ENCODE peak calls at places on chromosomes 3 and 15, in five cellular contexts. I is lung, W is fibroblast of pulmonary artery, F is foreskin fibroblast, S is AG09309. G is an unnamed sample.

GRCh38 chr3:169746924-169747323 is 17.9 kb downstream of the TERC start:
- DNase-seq in W (no peak), I (no peak), F (no peak), S (no peak), G (no peak)

GRCh38 chr3:62607287-62608029 is 234.1 kb upstream of the FEZF2 start:
- DNase-seq in W (peak; percentile 93), S (peak; percentile 59), F (peak; percentile 89), I (peak; percentile 90), G (peak; percentile 88)

GRCh38 chr3:80017369-80017768 is 249.6 kb upstream of the ROBO1 start:
- DNase-seq in W (no peak), S (no peak), I (no peak), F (no peak), G (no peak)

GRCh38 chr3:58988041-58988440 is 61.8 kb downstream of the CFAP20DC start:
- DNase-seq in W (no peak), F (no peak), I (no peak), S (no peak), G (no peak)

GRCh38 chr15:45095661-45096060 is 18.3 kb downstream of the DUOX2 start:
- DNase-seq in W (no peak), F (no peak), S (no peak), I (no peak), G (no peak)

GRCh38 chr3:155281892-155282291 is 11.6 kb downstream of the STRIT1 start:
- DNase-seq in I (no peak), F (peak; percentile 45), S (peak; percentile 23), W (peak; percentile 16), G (peak; percentile 63)

GRCh38 chr3:13548696-13549512 is at the start of gene FBLN2:
- DNase-seq in S (no peak), F (peak; percentile 75), W (peak; percentile 48), I (no peak), G (peak; percentile 66)

GRCh38 chr3:79012946-79013362 is 754.8 kb downstream of the ROBO1 start:
- DNase-seq in F (peak; percentile 43), W (no peak), S (no peak), I (no peak), G (no peak)

GRCh38 chr3:73868688-73869315 is 244.1 kb upstream of the PDZRN3 start:
- DNase-seq in S (peak; percentile 5), F (peak; percentile 71), I (no peak), W (peak; percentile 57), G (peak; percentile 40)

GRCh38 chr15:68262514-68263356 is 14.8 kb upstream of the FEM1B start:
- DNase-seq in S (no peak), I (no peak), W (no peak), F (no peak), G (no peak)

GRCh38 chr15:40366204-40367037 is 8.4 kb downstream of the DISP2 start:
- DNase-seq in S (no peak), W (no peak), F (no peak), I (no peak), G (no peak)

GRCh38 chr3:65886376-65886775 is 152.3 kb downstream of the MAGI1 start:
- DNase-seq in W (no peak), F (no peak), I (no peak), S (no peak), G (no peak)

GRCh38 chr3:182567666-182568065 is 225.6 kb upstream of the ATP11B start:
- DNase-seq in F (no peak), S (no peak), I (no peak), W (no peak), G (no peak)

GRCh38 chr3:151933224-151933858 is 59.9 kb downstream of the SUCNR1 start:
- DNase-seq in F (peak; percentile 55), W (no peak), I (no peak), S (no peak), G (peak; percentile 76)

GRCh38 chr15:99455796-99456160 is 110.0 kb upstream of the MEF2A start:
- DNase-seq in W (no peak), F (no peak), I (no peak), S (no peak), G (no peak)

GRCh38 chr15:27826902-27827321 is 272.2 kb downstream of the OCA2 start:
- DNase-seq in S (peak; percentile 10), I (no peak), F (peak; percentile 75), W (peak; percentile 30), G (peak; percentile 71)

GRCh38 chr15:73127302-73127936 is 75.2 kb downstream of the NEO1 start:
- DNase-seq in I (no peak), W (peak; percentile 46), S (no peak), F (peak; percentile 48), G (peak; percentile 24)

GRCh38 chr15:39919740-39920509 is at the start of gene GPR176:
- DNase-seq in F (peak; percentile 97), S (peak; percentile 69), I (peak; percentile 31), W (peak; percentile 86), G (peak; percentile 93)

GRCh38 chr15:52406601-52407000 is 111.0 kb upstream of the MYO5C start:
- DNase-seq in W (peak; percentile 8), I (no peak), F (no peak), S (no peak), G (peak; percentile 8)

GRCh38 chr15:42138968-42139386 is 17.5 kb downstream of the PLA2G4F start:
- DNase-seq in W (no peak), S (no peak), F (no peak), I (no peak), G (no peak)

GRCh38 chr3:52281980-52282801 is 3.7 kb upstream of the WDR82 start:
- DNase-seq in F (peak; percentile 77), I (no peak), S (no peak), W (no peak), G (peak; percentile 23)

GRCh38 chr3:30648670-30649357 is 42.4 kb downstream of the TGFBR2 start:
- DNase-seq in S (no peak), F (no peak), I (no peak), W (no peak), G (no peak)

GRCh38 chr3:21830541-21830940 is 79.5 kb upstream of the ZNF385D start:
- DNase-seq in S (no peak), W (no peak), F (no peak), I (no peak), G (no peak)

DNA sequence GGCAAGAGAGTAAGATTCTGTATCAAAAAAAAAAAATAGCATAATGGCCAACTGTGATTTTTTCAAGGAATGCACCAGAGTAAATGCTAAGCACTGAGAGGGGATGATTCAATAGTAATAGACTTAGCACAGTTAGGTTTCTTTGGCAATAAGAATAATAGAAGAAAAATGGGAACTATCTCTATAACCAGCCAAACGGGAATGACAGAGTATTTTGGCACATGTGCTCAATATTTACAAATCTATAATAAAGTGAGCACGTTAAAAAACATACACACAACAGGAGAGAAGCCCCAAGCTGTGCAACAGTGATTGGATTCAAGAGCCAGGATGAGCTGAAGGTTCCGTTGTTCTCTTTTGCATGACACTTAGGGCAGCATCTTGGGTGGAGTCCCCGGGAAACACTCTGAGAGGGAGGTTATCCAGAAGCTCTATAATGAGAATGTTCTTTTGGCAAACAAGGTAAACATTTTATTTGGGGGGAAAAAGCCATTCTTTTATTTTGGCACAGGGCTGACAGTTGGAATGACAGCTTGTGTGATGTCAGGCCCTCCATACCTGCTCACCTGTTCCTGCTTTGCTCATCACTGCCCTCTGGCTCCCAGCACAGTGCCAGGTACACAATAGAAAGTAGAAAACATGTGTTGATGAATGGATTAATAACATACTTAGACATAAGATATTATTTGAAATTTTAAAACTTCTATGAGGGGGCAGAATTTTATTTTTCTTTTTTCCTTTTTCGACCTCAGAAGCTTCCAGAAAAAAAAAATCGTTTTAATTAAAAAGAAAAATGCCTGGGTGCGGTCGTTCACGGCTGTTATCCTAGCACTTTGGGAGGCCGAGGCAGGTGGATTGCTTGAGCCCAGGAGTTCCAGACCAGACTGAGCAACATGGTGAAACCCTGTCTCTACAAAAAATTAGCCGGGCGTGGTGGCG is 44.0 kb upstream of the MUC4 start:
- DNase-seq in F (no peak), W (no peak), S (no peak), I (no peak), G (no peak)
- TF ChIP-seq CTCF in F (no peak), W (no peak), S (no peak), I (no peak), G (no peak)

DNA sequence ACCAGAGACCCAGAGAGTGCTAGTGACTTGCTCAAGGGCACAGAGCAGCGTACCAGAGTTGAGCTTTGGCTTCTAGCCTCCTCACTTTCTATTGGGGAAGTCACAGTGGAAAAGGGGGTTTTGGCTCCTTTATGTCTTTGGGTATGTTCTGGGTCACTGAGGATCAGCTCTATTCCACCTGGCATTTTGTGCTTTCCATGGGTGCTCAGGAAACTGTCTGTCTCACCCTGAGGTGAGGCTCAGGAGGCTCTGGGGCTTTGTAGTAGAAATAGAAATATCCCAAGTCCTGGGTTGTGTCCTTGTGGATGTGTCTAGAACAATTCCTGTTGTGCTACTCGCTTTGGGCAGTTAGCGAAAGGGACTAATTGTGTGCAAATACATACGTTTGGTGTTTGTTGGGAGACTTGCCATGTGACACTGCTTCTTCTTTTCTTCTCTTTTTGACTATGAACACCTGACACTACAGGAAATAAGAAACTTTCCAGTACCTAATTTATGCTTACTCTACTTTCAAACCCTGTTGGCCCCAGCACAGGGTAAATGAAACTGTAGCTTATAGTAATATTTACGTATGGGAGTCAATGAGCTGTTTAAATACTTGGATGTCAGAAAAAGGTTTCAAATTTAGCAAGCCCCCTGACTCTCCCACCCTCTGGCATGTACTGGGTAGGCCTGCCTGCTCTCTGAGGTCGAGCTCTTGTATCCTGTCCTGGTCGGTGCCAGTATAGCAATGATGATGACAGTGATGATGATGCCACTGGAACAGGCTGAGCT is 35.6 kb downstream of the SMAD3 start:
- DNase-seq in I (no peak), S (no peak), F (no peak), W (no peak), G (no peak)
- H3K4me3 ChIP-seq in I (no peak overlapping the region), S (no peak overlapping the region), F (no peak overlapping the region), W (no peak overlapping the region), G (no peak overlapping the region)

DNA sequence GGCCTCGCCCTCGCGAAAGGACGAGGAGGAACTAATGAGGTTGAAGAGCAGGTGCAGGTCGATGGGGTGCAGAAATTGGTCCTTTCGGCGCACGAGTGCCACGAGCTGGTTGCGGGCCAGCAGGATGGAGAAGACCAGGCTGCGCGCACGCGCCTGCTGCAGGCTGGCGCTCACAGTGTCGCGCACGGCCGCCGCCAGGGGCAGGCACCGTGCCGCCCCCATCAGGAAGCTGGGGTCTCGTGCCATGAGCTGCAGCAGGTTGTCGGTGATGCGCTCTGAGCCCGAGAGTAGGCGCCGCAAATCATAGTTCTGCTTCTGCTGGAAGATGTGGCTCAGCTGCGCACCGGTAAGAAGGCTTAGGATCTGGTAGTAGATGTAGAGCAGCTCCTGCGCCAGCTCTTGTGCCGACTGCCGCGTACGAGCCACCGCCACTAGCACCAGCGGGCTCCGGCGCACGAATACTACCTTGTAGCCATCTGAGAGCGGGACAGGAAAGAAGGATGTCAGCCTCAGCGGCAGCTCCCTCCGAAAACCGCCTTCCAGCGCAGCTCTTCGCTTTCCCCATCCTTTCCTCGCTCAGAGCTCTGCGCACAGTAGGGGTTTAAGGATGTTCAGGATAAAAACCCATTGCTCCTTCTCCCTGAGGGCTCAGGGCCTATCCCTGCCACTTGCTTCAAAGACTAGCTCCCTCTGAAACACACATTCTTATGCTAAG is 6.9 kb upstream of the MST1R start:
- DNase-seq in W (no peak), I (no peak), F (no peak), S (no peak), G (no peak)
- TF ChIP-seq CTCF in W (no peak), I (no peak), F (no peak), S (no peak), G (no peak)

GRCh38 chr3:134371542-134372324 is 2.5 kb downstream of the AMOTL2 start:
- DNase-seq in I (no peak), F (no peak), W (no peak), S (no peak), G (peak; percentile 70)

GRCh38 chr3:134370611-134371451 is 3.4 kb downstream of the AMOTL2 start:
- DNase-seq in F (no peak), W (no peak), S (no peak), I (no peak), G (peak; percentile 32)

GRCh38 chr3:134369231-134369741 is 5.0 kb downstream of the AMOTL2 start:
- DNase-seq in S (no peak), I (no peak), F (peak; percentile 81), W (peak; percentile 87), G (peak; percentile 77)

GRCh38 chr3:134368751-134369105 is 5.5 kb downstream of the AMOTL2 start:
- DNase-seq in F (no peak), W (no peak), I (no peak), S (no peak), G (peak; percentile 16)

GRCh38 chr3:134369861-134370596 is 4.2 kb downstream of the AMOTL2 start:
- DNase-seq in F (peak; percentile 34), W (peak; percentile 43), S (no peak), I (no peak), G (peak; percentile 37)
- H3K4me3 ChIP-seq in F (peak overlapping the region; percentile 66), W (no peak overlapping the region), S (peak overlapping the region; percentile 88), I (no peak overlapping the region), G (peak overlapping the region; percentile 99)

G was measured in AG10803.